ENCODE peak calls at places on chromosomes 4 and X, in nine cellular contexts. G is CD8-positive, alpha-beta T cell; M is retina; J is endothelial cell; F is neural progenitor cell; H is NCI-H1417; C is HT1080; X is NCI-H1105 treated with DMSO at 0.1 percent for 48 hours; U is GM20000. E is an unnamed sample.

GRCh38 chrX:111207851-111208250 is 62.4 kb downstream of the CAPN6 start:
- DNase-seq in G (no peak), M (no peak), J (no peak), F (no peak), H (no peak), C (no peak), X (no peak), U (no peak), E (no peak)

GRCh38 chr4:77989986-77990385 is 67.1 kb upstream of the FRAS1 start:
- DNase-seq in G (no peak), M (no peak), J (no peak), F (no peak), H (no peak), C (no peak), X (no peak), U (no peak), E (no peak)

GRCh38 chrX:22486326-22486725 is 213.6 kb downstream of the CBLL2 start:
- DNase-seq in G (no peak), M (no peak), J (no peak), F (no peak), H (no peak), C (no peak), X (peak), U (no peak), E (no peak)

GRCh38 chr4:39044364-39044946 is 12.2 kb upstream of the TMEM156 start:
- DNase-seq in G (peak), M (peak), J (peak), F (peak), H (peak), C (peak), X (peak), U (peak), E (no peak)

GRCh38 chr4:84493092-84493850 is 5.8 kb downstream of the NKX6-1 start:
- DNase-seq in G (no peak), M (peak), J (peak), F (peak), H (no peak), C (no peak), X (no peak), U (no peak), E (no peak)

GRCh38 chrX:131565909-131566308 is 22.0 kb downstream of the OR13H1 start:
- DNase-seq in G (no peak), M (no peak), J (no peak), F (no peak), H (no peak), C (no peak), X (no peak), U (no peak), E (no peak)

GRCh38 chrX:123993904-123994635 is 32.6 kb downstream of the STAG2 start:
- DNase-seq in G (no peak), M (no peak), J (no peak), F (no peak), H (no peak), C (no peak), X (no peak), U (no peak), E (no peak)

GRCh38 chr4:76177709-76178108 is 29.5 kb upstream of the NUP54 start:
- DNase-seq in G (no peak), M (no peak), J (no peak), F (no peak), H (no peak), C (no peak), X (no peak), U (no peak), E (no peak)

GRCh38 chrX:100076031-100076430 is 334.0 kb downstream of the PCDH19 start:
- DNase-seq in G (no peak), M (no peak), J (no peak), F (no peak), H (no peak), C (no peak), X (no peak), U (no peak), E (no peak)

GRCh38 chrX:13685126-13685763 is 3.7 kb upstream of the RAB9A start:
- DNase-seq in G (no peak), M (no peak), J (no peak), F (no peak), H (no peak), C (peak), X (no peak), U (no peak), E (no peak)

GRCh38 chrX:139889760-139890159 is 43.1 kb downstream of the ATP11C start:
- DNase-seq in G (no peak), M (no peak), J (no peak), F (no peak), H (no peak), C (peak), X (peak), U (no peak), E (peak)

GRCh38 chrX:148500428-148501120 is at the start of gene AFF2:
- DNase-seq in G (no peak), M (peak), J (peak), F (peak), H (no peak), C (no peak), X (peak), U (peak), E (no peak)

GRCh38 chr4:87862236-87862635 is 29.5 kb downstream of the MEPE start:
- DNase-seq in G (no peak), M (no peak), J (no peak), F (no peak), H (no peak), C (no peak), X (no peak), U (no peak), E (no peak)

GRCh38 chr4:15744016-15744415 is 34.1 kb upstream of the CD38 start:
- DNase-seq in G (no peak), M (no peak), J (no peak), F (no peak), H (no peak), C (no peak), X (no peak), U (no peak), E (no peak)

GRCh38 chr4:176671532-176671931 is 121.2 kb downstream of the VEGFC start:
- DNase-seq in G (no peak), M (no peak), J (no peak), F (no peak), H (no peak), C (no peak), X (no peak), U (no peak), E (no peak)

GRCh38 chrX:69192603-69193002 is 27.4 kb upstream of the PJA1 start:
- DNase-seq in G (no peak), M (no peak), J (no peak), F (no peak), H (no peak), C (peak), X (no peak), U (no peak), E (no peak)

GRCh38 chr4:1538096-1538410 is 131.8 kb upstream of the NKX1-1 start:
- DNase-seq in G (no peak), M (no peak), J (no peak), F (no peak), H (no peak), C (no peak), X (no peak), U (no peak), E (no peak)

GRCh38 chrX:43121637-43122036 is 343.7 kb upstream of the PPP1R2C start:
- DNase-seq in G (no peak), M (no peak), J (no peak), F (peak), H (no peak), C (no peak), X (no peak), U (no peak), E (no peak)

GRCh38 chr4:8233672-8234484 is 34.8 kb downstream of the SH3TC1 start:
- DNase-seq in G (no peak), M (no peak), J (no peak), F (no peak), H (no peak), C (no peak), X (no peak), U (no peak), E (no peak)

GRCh38 chr4:113474017-113474416 is 287.5 kb downstream of the CAMK2D start:
- DNase-seq in G (no peak), M (no peak), J (no peak), F (no peak), H (no peak), C (peak), X (no peak), U (no peak), E (no peak)